ENCODE peak calls at places on chromosomes 16 and 17, in five cellular contexts. H is choroid plexus epithelial cell, E is AG04450, A is endodermal cell, Q is fibroblast of mammary gland. Z is an unnamed sample.

GRCh38 chr17:58195518-58196123 is 3.1 kb downstream of the EPX start:
- DNase-seq in H (no peak), E (no peak), A (no peak), Q (no peak), Z (no peak)

GRCh38 chr17:45574376-45574775 is 83.9 kb upstream of the PLEKHM1 start:
- DNase-seq in H (peak; percentile 26), E (peak; percentile 56), A (no peak), Q (peak; percentile 61), Z (no peak)

GRCh38 chr16:56610017-56610608 is 1.7 kb downstream of the MT2A start:
- DNase-seq in H (peak; percentile 96), E (no peak), A (no peak), Q (peak; percentile 98), Z (peak; percentile 93)

GRCh38 chr17:73640691-73641090 is 3.6 kb downstream of the SDK2 start:
- DNase-seq in H (no peak), E (no peak), A (peak; percentile 38), Q (no peak), Z (no peak)

GRCh38 chr16:85898521-85899442 is at the start of gene IRF8:
- DNase-seq in H (peak; percentile 47), E (no peak), A (peak; percentile 89), Q (no peak), Z (no peak)

GRCh38 chr17:65990593-65990992 is 201.3 kb downstream of the CEP112 start:
- DNase-seq in H (no peak), E (no peak), A (no peak), Q (no peak), Z (no peak)

GRCh38 chr17:29046440-29046839 is 3.5 kb downstream of the PIPOX start:
- DNase-seq in H (no peak), E (no peak), A (no peak), Q (no peak), Z (no peak)

GRCh38 chr16:49540836-49541235 is 167.2 kb downstream of the C16orf78 start:
- DNase-seq in H (no peak), E (no peak), A (no peak), Q (no peak), Z (no peak)

GRCh38 chr17:74654742-74655141 is 31.2 kb upstream of the CD300E start:
- DNase-seq in H (no peak), E (no peak), A (no peak), Q (no peak), Z (no peak)

GRCh38 chr16:57694556-57695377 is at the start of gene DRC7:
- DNase-seq in H (peak; percentile 69), E (no peak), A (peak; percentile 89), Q (peak; percentile 30), Z (peak; percentile 53)

GRCh38 chr17:38454528-38454927 is 26.3 kb downstream of the ARHGAP23 start:
- DNase-seq in H (peak; percentile 53), E (no peak), A (no peak), Q (peak; percentile 83), Z (peak; percentile 72)

DNA sequence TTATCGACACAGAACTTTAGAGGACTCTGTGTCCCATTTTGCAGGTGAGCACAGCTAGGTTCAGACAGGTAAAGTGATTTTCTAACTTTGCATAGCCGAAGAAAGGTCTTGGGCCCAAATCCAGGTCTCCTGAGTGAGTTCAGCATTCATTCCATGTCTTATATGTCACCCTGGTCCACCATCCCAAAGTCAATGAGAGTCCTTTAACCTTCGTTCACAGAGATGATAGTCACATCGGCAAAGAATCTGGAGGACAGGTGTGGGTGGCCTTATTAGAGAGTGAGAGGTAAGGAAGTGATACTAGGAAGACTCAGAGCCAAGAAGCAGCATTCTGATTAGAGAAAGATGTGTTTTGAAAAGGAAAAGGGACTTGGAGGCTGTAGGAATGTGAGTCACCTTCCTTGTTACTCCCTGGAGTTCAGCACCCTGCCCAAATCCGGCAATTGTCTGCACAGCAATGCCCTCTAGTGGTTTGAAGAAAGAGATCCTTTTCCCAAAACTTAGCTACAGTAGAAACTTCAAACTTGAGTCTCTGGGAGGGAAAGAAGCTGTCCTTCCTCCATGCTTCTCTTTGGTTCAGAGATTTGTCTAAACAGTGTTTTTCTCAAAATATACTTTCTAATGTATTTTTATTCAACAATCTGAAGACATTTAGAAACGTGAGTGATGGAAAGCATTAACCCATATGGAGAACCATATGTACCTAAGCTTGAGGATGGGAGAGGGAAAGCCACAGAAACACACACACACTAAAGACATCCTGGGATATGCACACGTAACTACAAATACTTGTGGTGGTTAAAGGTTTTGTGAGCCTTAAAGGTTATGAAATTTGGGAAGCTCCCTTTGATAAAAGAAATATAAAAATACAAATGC is 96.4 kb upstream of the SHISA6 start:
- DNase-seq in H (peak; percentile 5), E (no peak), A (peak; percentile 85), Q (peak; percentile 56), Z (peak; percentile 53)
- TF ChIP-seq CTCF in H (peak; percentile 21), E (no peak), A (peak; percentile 95), Q (peak; percentile 56), Z (peak; percentile 38)

GRCh38 chr16:87917503-87917902 is 18.8 kb downstream of the CA5A start:
- DNase-seq in H (no peak), E (no peak), A (no peak), Q (no peak), Z (no peak)
- H3K4me3 ChIP-seq in H (no peak overlapping the region), E (no peak overlapping the region), A (no peak overlapping the region), Q (no peak overlapping the region), Z (no peak overlapping the region)

GRCh38 chr17:60230358-60230757 is 80.6 kb downstream of the CA4 start:
- DNase-seq in H (no peak), E (no peak), A (no peak), Q (peak; percentile 45), Z (peak; percentile 34)

GRCh38 chr17:60224064-60224463 is 74.3 kb downstream of the CA4 start:
- DNase-seq in H (peak; percentile 92), E (no peak), A (no peak), Q (no peak), Z (peak; percentile 29)

GRCh38 chr17:60231234-60231633 is 81.5 kb downstream of the CA4 start:
- DNase-seq in H (peak; percentile 67), E (no peak), A (peak; percentile 47), Q (peak; percentile 51), Z (peak; percentile 38)

GRCh38 chr17:60231691-60232090 is 81.9 kb downstream of the CA4 start:
- DNase-seq in H (peak; percentile 21), E (no peak), A (no peak), Q (peak; percentile 73), Z (peak; percentile 53)

GRCh38 chr17:60229189-60229802 is 79.5 kb downstream of the CA4 start:
- DNase-seq in H (peak; percentile 39), E (no peak), A (no peak), Q (peak; percentile 51), Z (no peak)
- TF ChIP-seq CTCF in H (peak; percentile 15), E (no peak), A (peak; percentile 42), Q (no peak), Z (no peak)

GRCh38 chr17:55201609-55201932 is 63.2 kb upstream of the HLF start:
- DNase-seq in H (no peak), E (no peak), A (no peak), Q (no peak), Z (no peak)
- H3K4me3 ChIP-seq in H (no peak overlapping the region), E (no peak overlapping the region), A (no peak overlapping the region), Q (no peak overlapping the region), Z (no peak overlapping the region)

DNA sequence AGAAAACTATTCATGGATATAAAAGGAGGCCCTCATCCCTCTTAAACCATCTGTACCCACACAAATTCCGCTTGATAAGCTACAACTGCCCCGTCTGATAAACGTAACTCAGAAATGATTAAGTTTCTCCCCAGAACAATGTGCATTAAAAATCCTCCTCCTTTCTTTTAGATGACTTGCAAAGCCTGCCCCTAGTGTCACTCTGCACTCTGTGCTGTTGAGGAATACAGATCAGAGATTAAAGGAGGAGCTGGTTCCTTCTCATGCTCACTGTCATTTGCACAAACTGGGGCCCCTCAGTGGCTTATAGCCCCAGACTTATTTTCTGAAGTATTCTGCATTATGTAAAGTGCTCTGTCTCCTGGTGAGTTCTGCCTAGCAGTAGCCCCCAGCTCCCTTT is 33.3 kb downstream of the CDRT15 start:
- DNase-seq in H (peak; percentile 35), E (no peak), A (no peak), Q (no peak), Z (no peak)
- TF ChIP-seq CTCF in H (peak; percentile 60), E (peak; percentile 45), A (peak; percentile 70), Q (peak; percentile 26), Z (peak; percentile 48)